ENCODE peak calls at places on chromosomes 13 and 19, in nine cellular contexts. O is DMS153; Q is AG09319; R is left lobe of liver; P is neural progenitor cell; G is hepatocyte; V is Right ventricle myocardium superior; T is T-helper 2 cell treated with Interferon-gamma antibody and Interleukin-4, amounts not matched to agents 5 μg/mL and 100 μg/mL, for 36 hours; X is stimulated activated CD8-positive, alpha-beta memory T cell treated with anti-CD3 and anti-CD28 coated beads, Interleukin-15, amount 100 ng/mL, for 1 hour. K is an unnamed sample.

GRCh38 chr13:107585466-107585865 is 629.9 kb downstream of the LIG4 start:
- DNase-seq in O (peak), Q (no peak), R (no peak), P (no peak), G (no peak), V (no peak), T (no peak), X (no peak), K (no peak)

GRCh38 chr13:75432045-75432444 is 49.9 kb downstream of the TBC1D4 start:
- DNase-seq in O (no peak), Q (no peak), R (no peak), P (no peak), G (no peak), V (no peak), T (no peak), X (no peak), K (no peak)

GRCh38 chr19:46887240-46887782 is 26.5 kb downstream of the ARHGAP35 start:
- DNase-seq in O (no peak), Q (no peak), R (no peak), P (no peak), G (no peak), V (no peak), T (no peak), X (no peak), K (no peak)

GRCh38 chr19:29680447-29680846 is 15.2 kb downstream of the PLEKHF1 start:
- DNase-seq in O (no peak), Q (no peak), R (no peak), P (no peak), G (no peak), V (peak), T (peak), X (peak), K (no peak)

GRCh38 chr13:75279834-75280369 is 202.1 kb downstream of the TBC1D4 start:
- DNase-seq in O (no peak), Q (no peak), R (no peak), P (no peak), G (peak), V (no peak), T (no peak), X (no peak), K (no peak)

GRCh38 chr13:111365149-111366005 is 44.9 kb downstream of the TEX29 start:
- DNase-seq in O (no peak), Q (no peak), R (no peak), P (no peak), G (no peak), V (no peak), T (no peak), X (no peak), K (no peak)

GRCh38 chr19:31517466-31518180 is 168.4 kb upstream of the TSHZ3 start:
- DNase-seq in O (no peak), Q (no peak), R (no peak), P (no peak), G (no peak), V (no peak), T (no peak), X (no peak), K (no peak)

GRCh38 chr13:20446405-20446804 is 79.3 kb downstream of the CRYL1 start:
- DNase-seq in O (no peak), Q (no peak), R (no peak), P (no peak), G (no peak), V (no peak), T (no peak), X (no peak), K (no peak)

GRCh38 chr13:24005711-24006281 is 108.5 kb upstream of the C1QTNF9B start:
- DNase-seq in O (no peak), Q (no peak), R (no peak), P (no peak), G (no peak), V (no peak), T (no peak), X (no peak), K (no peak)

GRCh38 chr13:36919206-36919832 is 719 bp downstream of the SMAD9 start:
- DNase-seq in O (no peak), Q (no peak), R (no peak), P (peak), G (peak), V (peak), T (no peak), X (no peak), K (peak)

GRCh38 chr19:44796701-44797115 is 12.2 kb upstream of the BCAM start:
- DNase-seq in O (peak), Q (no peak), R (peak), P (peak), G (no peak), V (peak), T (no peak), X (no peak), K (peak)

GRCh38 chr13:41296879-41297646 is 14.0 kb upstream of the NAA16 start:
- DNase-seq in O (no peak), Q (no peak), R (no peak), P (no peak), G (no peak), V (no peak), T (no peak), X (no peak), K (no peak)

GRCh38 chr13:65907656-65908441 is 1322.3 kb downstream of the PCDH9 start:
- DNase-seq in O (no peak), Q (no peak), R (no peak), P (no peak), G (no peak), V (no peak), T (no peak), X (no peak), K (no peak)

GRCh38 chr13:76884167-76884566 is 2.0 kb downstream of the KCTD12 start:
- DNase-seq in O (peak), Q (no peak), R (no peak), P (peak), G (peak), V (peak), T (no peak), X (no peak), K (peak)

GRCh38 chr19:35149463-35149862 is 5.1 kb upstream of the FXYD5 start:
- DNase-seq in O (no peak), Q (no peak), R (no peak), P (no peak), G (no peak), V (no peak), T (no peak), X (no peak), K (no peak)

GRCh38 chr13:66693656-66694055 is 536.5 kb downstream of the PCDH9 start:
- DNase-seq in O (no peak), Q (no peak), R (no peak), P (no peak), G (no peak), V (no peak), T (no peak), X (no peak), K (no peak)

GRCh38 chr13:80923907-80924306 is 583.0 kb upstream of the SPRY2 start:
- DNase-seq in O (no peak), Q (no peak), R (no peak), P (peak), G (no peak), V (no peak), T (no peak), X (no peak), K (peak)

GRCh38 chr19:37362733-37363132 is 8.2 kb upstream of the ZNF527 start:
- DNase-seq in O (no peak), Q (no peak), R (no peak), P (peak), G (no peak), V (no peak), T (no peak), X (no peak), K (peak)

GRCh38 chr19:15297416-15298224 is 34.7 kb downstream of the BRD4 start:
- DNase-seq in O (peak), Q (peak), R (no peak), P (no peak), G (peak), V (no peak), T (no peak), X (no peak), K (no peak)

K was measured in iPS-NIHi11.